ENCODE peak calls at places on chromosomes 3 and 15, in five cellular contexts. P is right atrium auricular region, N is suprapubic skin, T is HepG2, V is A549. O is an unnamed sample. For H3K4me1, the result is how much of the 10 kb centered on the place peaks cover.

GRCh38 chr15:57090460-57090859 is 172.0 kb downstream of the TCF12 start:
- DNase-seq in P (no peak), N (no peak), T (no peak), V (no peak), O (no peak)

GRCh38 chr3:46386206-46386605 is 15.5 kb downstream of the CCR5 start:
- DNase-seq in P (no peak), N (no peak), T (no peak), V (peak), O (no peak)

GRCh38 chr15:62264196-62264595 is 99.1 kb upstream of the C2CD4B start:
- DNase-seq in P (no peak), N (no peak), T (no peak), V (no peak), O (no peak)

GRCh38 chr15:25933456-25934158 is 70.5 kb upstream of the ATP10A start:
- DNase-seq in P (peak), N (peak), T (peak), V (peak), O (peak)

GRCh38 chr15:97984157-97984556 is 23.7 kb downstream of the ARRDC4 start:
- DNase-seq in P (no peak), N (no peak), T (no peak), V (no peak), O (no peak)

GRCh38 chr3:146542179-146542578 is 2.2 kb downstream of the PLSCR1 start:
- DNase-seq in P (no peak), N (no peak), T (no peak), V (no peak), O (no peak)

GRCh38 chr3:76400141-76400540 is 614.8 kb upstream of the ZNF717 start:
- DNase-seq in P (no peak), N (no peak), T (no peak), V (no peak), O (no peak)

GRCh38 chr3:169241928-169242751 is 421.4 kb downstream of the MECOM start:
- DNase-seq in P (peak), N (no peak), T (no peak), V (no peak), O (no peak)

GRCh38 chr15:73989001-73989798 is 2.9 kb downstream of the STOML1 start:
- DNase-seq in P (no peak), N (no peak), T (no peak), V (peak), O (no peak)

GRCh38 chr3:50157821-50158556 is 2.9 kb downstream of the SEMA3F start:
- DNase-seq in P (no peak), N (no peak), T (no peak), V (no peak), O (no peak)

GRCh38 chr3:174495928-174496327 is 363.2 kb upstream of the NAALADL2 start:
- DNase-seq in P (no peak), N (no peak), T (no peak), V (no peak), O (no peak)

GRCh38 chr15:93485438-93485837 is 396.4 kb upstream of the RGMA start:
- DNase-seq in P (no peak), N (no peak), T (no peak), V (no peak), O (no peak)

DNA sequence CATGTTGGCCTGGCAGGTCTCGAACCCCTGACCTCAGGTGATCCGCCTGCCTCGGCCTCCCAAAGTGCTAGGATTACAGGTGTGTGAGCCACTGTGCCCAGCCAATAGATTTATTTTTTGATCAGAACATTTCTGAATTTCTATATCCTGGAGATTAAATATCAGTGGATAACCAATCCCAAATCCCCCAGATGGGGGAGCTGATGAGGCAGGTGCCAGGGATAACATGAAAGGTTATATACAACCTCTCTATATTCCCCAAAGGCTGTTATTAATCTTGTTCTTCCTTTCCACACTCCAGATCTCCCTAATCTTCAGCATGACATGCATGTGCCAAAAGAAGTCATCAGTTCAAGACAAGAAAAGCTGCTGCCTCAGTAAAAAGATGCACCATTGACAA is 112.3 kb downstream of the WDR76 start:
- DNase-seq in P (no peak), N (no peak), T (no peak), V (peak), O (no peak)
- TF ChIP-seq CTCF in P (no peak), N (no peak), T (peak), V (peak), O (no peak)

GRCh38 chr15:77482570-77482969 is 61.9 kb downstream of the HMG20A start:
- DNase-seq in P (no peak), N (no peak), T (no peak), V (no peak), O (no peak)
- H3K4me1 ChIP-seq in P (under half), N (under half), T (under half), V (under half), O (under half)

GRCh38 chr15:31352283-31352880 is 25.7 kb downstream of the KLF13 start:
- DNase-seq in P (no peak), N (no peak), T (no peak), V (no peak), O (peak)
- H3K27ac ChIP-seq in P (peak), N (peak), T (no peak), V (no peak), O (peak)

GRCh38 chr3:9786209-9786739 is 6.0 kb downstream of the TADA3 start:
- DNase-seq in P (no peak), N (no peak), T (no peak), V (no peak), O (no peak)

GRCh38 chr3:9785602-9786001 is 6.7 kb downstream of the TADA3 start:
- DNase-seq in P (no peak), N (no peak), T (no peak), V (no peak), O (no peak)

GRCh38 chr3:9784876-9785443 is 7.3 kb downstream of the TADA3 start:
- DNase-seq in P (no peak), N (no peak), T (no peak), V (no peak), O (no peak)

GRCh38 chr3:9787714-9788113 is 4.6 kb downstream of the TADA3 start:
- DNase-seq in P (no peak), N (no peak), T (no peak), V (no peak), O (no peak)

DNA sequence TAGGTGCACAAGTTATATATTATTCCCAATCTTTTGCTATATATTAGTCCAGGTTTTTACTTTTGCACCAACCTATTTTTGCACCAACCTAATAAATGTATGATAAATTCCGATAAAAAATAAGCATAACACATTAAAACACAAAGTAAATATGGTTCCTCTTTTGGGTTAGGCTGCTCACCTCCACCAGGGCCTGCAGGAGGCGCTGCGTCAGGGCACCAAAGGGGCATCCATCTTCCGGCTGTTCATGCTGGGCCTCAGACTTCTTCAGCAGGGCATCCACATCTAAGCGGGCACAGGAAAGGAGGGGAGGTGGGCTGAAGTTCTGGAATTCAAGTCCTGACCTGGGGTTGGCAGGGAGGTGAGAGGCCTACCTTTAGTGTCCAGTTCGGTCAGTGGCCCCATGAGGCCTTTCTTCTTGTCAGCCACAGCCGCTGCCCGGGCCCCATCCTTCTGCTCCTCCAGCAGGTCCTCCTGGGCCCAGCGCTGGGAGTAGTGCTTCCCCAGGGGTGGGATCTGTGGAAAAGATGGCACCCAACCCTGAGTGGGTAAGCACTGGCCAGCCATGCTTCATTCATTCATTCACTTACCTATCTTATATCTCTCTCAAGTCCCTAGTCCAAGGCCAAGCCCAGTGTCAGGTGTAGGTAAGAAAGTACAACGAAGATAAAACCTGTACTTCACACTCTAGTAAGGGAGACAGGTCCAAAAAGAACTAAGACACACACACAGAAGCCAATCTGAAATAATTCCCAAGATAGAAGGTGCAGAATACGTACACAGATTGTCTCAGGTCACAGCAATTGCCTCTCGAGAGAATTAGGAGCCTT is 5.2 kb downstream of the TADA3 start:
- DNase-seq in P (no peak), N (no peak), T (no peak), V (no peak), O (no peak)
- TF ChIP-seq CTCF in P (no peak), N (no peak), T (peak), V (peak), O (no peak)

O was measured in gastrocnemius medialis.